ENCODE peak calls at places on chromosomes 11 and 22, in six cellular contexts. One of them, this sample, is unnamed.

GRCh38 chr11:81007046-81007445 is 1566.2 kb upstream of the TENM4 start:
- DNase-seq in IMR-90: peak; percentile 14
- DNase-seq in mesendoderm: no peak
- DNase-seq in neuronal stem cell: no peak
- DNase-seq in H1: no peak
- DNase-seq in trophoblast cell: peak; percentile 10
- DNase-seq in this sample: peak; percentile 54

GRCh38 chr22:25567305-25567704 is 2.8 kb downstream of the GRK3 start:
- DNase-seq in IMR-90: no peak
- DNase-seq in mesendoderm: peak; percentile 18
- DNase-seq in neuronal stem cell: no peak
- DNase-seq in H1: no peak
- DNase-seq in trophoblast cell: no peak
- DNase-seq in this sample: no peak

GRCh38 chr22:30309981-30310672 is 16.6 kb downstream of the TBC1D10A start:
- DNase-seq in IMR-90: peak; percentile 72
- DNase-seq in mesendoderm: no peak
- DNase-seq in neuronal stem cell: no peak
- DNase-seq in H1: no peak
- DNase-seq in trophoblast cell: peak; percentile 89
- DNase-seq in this sample: peak; percentile 89

GRCh38 chr11:120184946-120185677 is 25.7 kb upstream of the OAF start:
- DNase-seq in IMR-90: peak; percentile 48
- DNase-seq in mesendoderm: no peak
- DNase-seq in neuronal stem cell: no peak
- DNase-seq in H1: no peak
- DNase-seq in trophoblast cell: no peak
- DNase-seq in this sample: peak; percentile 63

GRCh38 chr22:50008151-50009040 is 4.2 kb downstream of the IL17REL start:
- DNase-seq in IMR-90: no peak
- DNase-seq in mesendoderm: no peak
- DNase-seq in neuronal stem cell: no peak
- DNase-seq in H1: no peak
- DNase-seq in trophoblast cell: no peak
- DNase-seq in this sample: no peak

GRCh38 chr22:49934891-49935557 is 16.6 kb downstream of the CRELD2 start:
- DNase-seq in IMR-90: peak; percentile 39
- DNase-seq in mesendoderm: no peak
- DNase-seq in neuronal stem cell: no peak
- DNase-seq in H1: no peak
- DNase-seq in trophoblast cell: no peak
- DNase-seq in this sample: peak; percentile 66

GRCh38 chr11:16833026-16833425 is 94.6 kb downstream of the C11orf58 start:
- DNase-seq in IMR-90: no peak
- DNase-seq in mesendoderm: peak; percentile 16
- DNase-seq in neuronal stem cell: no peak
- DNase-seq in H1: no peak
- DNase-seq in trophoblast cell: no peak
- DNase-seq in this sample: no peak

GRCh38 chr11:104618949-104619348 is 279.3 kb downstream of the CASP12 start:
- DNase-seq in IMR-90: no peak
- DNase-seq in mesendoderm: no peak
- DNase-seq in neuronal stem cell: no peak
- DNase-seq in H1: no peak
- DNase-seq in trophoblast cell: no peak
- DNase-seq in this sample: no peak

DNA sequence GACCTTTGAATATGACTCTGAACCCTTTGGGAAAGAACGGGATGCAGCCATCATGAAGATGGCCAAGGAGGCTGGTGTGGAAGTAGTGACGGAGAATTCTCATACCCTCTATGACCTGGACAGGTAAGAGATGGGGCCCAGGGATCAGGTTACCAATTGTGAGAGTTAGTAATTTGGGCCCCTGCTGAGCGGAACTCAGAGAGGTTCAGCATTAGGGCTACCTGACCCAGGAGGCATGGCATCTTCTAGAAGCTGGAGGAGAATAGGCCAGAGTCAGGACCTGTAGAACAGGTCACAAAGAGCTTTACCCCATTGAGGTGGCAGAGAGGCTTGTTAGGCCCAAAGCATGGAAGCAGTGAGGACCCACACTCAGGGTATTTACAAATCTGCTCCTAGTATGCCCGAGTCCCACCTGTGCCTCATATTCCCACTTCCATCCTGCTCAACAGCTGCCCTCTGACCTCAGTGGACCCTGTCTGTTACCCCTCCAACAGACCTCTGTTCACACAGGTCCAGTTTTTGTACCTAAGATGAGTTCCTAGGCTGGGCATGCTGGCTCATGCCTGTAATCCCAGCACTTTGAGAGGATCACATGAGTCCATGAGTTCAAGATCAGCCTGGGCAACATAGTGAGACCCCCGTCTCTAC is 11.6 kb downstream of the CRY2 start:
- DNase-seq in IMR-90: no peak
- DNase-seq in mesendoderm: no peak
- DNase-seq in neuronal stem cell: no peak
- DNase-seq in H1: no peak
- DNase-seq in trophoblast cell: no peak
- DNase-seq in this sample: no peak
- H3K36me3 ChIP-seq in IMR-90: peaks cover 29% of the 10 kb centered on the region
- H3K36me3 ChIP-seq in mesendoderm: peaks cover 4% of the 10 kb centered on the region
- H3K36me3 ChIP-seq in neuronal stem cell: peaks cover 79% of the 10 kb centered on the region
- H3K36me3 ChIP-seq in H1: peaks cover 3% of the 10 kb centered on the region
- H3K36me3 ChIP-seq in trophoblast cell: peaks cover 27% of the 10 kb centered on the region
- H3K36me3 ChIP-seq in this sample: peaks cover 35% of the 10 kb centered on the region

DNA sequence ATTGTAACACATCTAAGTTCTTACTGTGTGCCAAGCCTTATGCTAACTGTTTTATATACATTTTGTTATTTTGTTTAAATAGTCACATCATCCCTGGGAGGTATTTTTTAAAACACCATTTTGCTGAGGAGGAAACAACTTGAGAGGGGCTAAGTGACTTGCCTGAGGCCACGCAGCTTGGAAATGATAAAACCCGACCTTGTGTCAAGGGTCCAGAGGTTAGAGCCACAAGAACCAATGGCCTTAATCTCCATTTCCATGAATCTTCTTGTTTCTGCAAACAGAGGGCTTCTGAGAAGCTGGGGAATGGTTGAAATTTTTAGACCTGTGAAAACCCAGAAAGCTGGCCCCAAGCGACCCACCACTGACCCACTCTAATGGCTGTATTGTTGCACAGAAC is 16.7 kb downstream of the ABTB2 start:
- DNase-seq in IMR-90: no peak
- DNase-seq in mesendoderm: no peak
- DNase-seq in neuronal stem cell: no peak
- DNase-seq in H1: no peak
- DNase-seq in trophoblast cell: no peak
- DNase-seq in this sample: no peak
- H4K8ac ChIP-seq in IMR-90: no peak overlapping the region
- H4K8ac ChIP-seq in mesendoderm: no peak overlapping the region
- H4K8ac ChIP-seq in neuronal stem cell: no peak overlapping the region
- H4K8ac ChIP-seq in H1: no peak overlapping the region
- H4K8ac ChIP-seq in trophoblast cell: no peak overlapping the region
- H4K8ac ChIP-seq in this sample: no peak overlapping the region

DNA sequence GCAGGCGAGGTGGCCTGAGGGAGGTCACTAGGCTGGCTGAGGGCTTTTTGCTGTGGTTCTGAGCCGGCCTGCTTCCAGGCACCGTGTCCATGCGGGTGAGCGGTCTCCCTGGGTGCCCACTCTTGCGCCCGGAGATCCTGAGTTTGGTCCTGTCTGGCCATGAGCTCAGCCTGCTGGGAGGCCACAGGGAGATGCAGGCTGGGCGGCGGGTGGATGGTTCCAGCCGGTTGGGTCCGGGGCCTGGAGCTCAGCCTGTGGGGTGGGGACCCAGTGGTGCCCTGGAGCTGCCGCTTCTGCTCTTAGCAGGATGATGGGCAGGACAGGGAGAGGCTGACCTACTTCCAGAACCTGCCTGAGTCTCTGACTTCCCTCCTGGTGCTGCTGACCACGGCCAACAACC is 18.5 kb downstream of the TPCN2 start:
- DNase-seq in IMR-90: no peak
- DNase-seq in mesendoderm: no peak
- DNase-seq in neuronal stem cell: no peak
- DNase-seq in H1: no peak
- DNase-seq in trophoblast cell: no peak
- DNase-seq in this sample: no peak
- H3K36me3 ChIP-seq in IMR-90: peaks cover 41% of the 10 kb centered on the region
- H3K36me3 ChIP-seq in mesendoderm: no peaks in the 10 kb centered on the region
- H3K36me3 ChIP-seq in neuronal stem cell: peaks cover 41% of the 10 kb centered on the region
- H3K36me3 ChIP-seq in H1: no peaks in the 10 kb centered on the region
- H3K36me3 ChIP-seq in trophoblast cell: peaks cover 42% of the 10 kb centered on the region
- H3K36me3 ChIP-seq in this sample: peaks cover 42% of the 10 kb centered on the region

GRCh38 chr11:47577460-47578041 is 1.2 kb downstream of the KBTBD4 start:
- DNase-seq in IMR-90: no peak
- DNase-seq in mesendoderm: peak; percentile 30
- DNase-seq in neuronal stem cell: no peak
- DNase-seq in H1: no peak
- DNase-seq in trophoblast cell: no peak
- DNase-seq in this sample: no peak

GRCh38 chr11:47573321-47573720 is 5.4 kb downstream of the KBTBD4 start:
- DNase-seq in IMR-90: no peak
- DNase-seq in mesendoderm: no peak
- DNase-seq in neuronal stem cell: no peak
- DNase-seq in H1: no peak
- DNase-seq in trophoblast cell: no peak
- DNase-seq in this sample: no peak

GRCh38 chr11:47583844-47584243 is 2.6 kb upstream of the FAM180B start:
- DNase-seq in IMR-90: no peak
- DNase-seq in mesendoderm: no peak
- DNase-seq in neuronal stem cell: no peak
- DNase-seq in H1: no peak
- DNase-seq in trophoblast cell: no peak
- DNase-seq in this sample: no peak

GRCh38 chr11:47578524-47579460 is at the start of the genes KBTBD4 and NDUFS3:
- DNase-seq in IMR-90: peak; percentile 87
- DNase-seq in mesendoderm: peak; percentile 97
- DNase-seq in neuronal stem cell: peak; percentile 94
- DNase-seq in H1: peak; percentile 62
- DNase-seq in trophoblast cell: peak; percentile 97
- DNase-seq in this sample: peak; percentile 92
- H4K8ac ChIP-seq in IMR-90: peak within 1 kb of the TSS; percentile 70
- H4K8ac ChIP-seq in mesendoderm: no peak within 1 kb of the TSS
- H4K8ac ChIP-seq in neuronal stem cell: no peak within 1 kb of the TSS
- H4K8ac ChIP-seq in H1: peak within 1 kb of the TSS; percentile 99
- H4K8ac ChIP-seq in trophoblast cell: peak within 1 kb of the TSS; percentile 92
- H4K8ac ChIP-seq in this sample: peak within 1 kb of the TSS; percentile 95

GRCh38 chr11:3037041-3037944 is 19.9 kb downstream of the CARS1 start:
- DNase-seq in IMR-90: peak; percentile 61
- DNase-seq in mesendoderm: peak; percentile 87
- DNase-seq in neuronal stem cell: peak; percentile 83
- DNase-seq in H1: peak; percentile 43
- DNase-seq in trophoblast cell: peak; percentile 88
- DNase-seq in this sample: peak; percentile 82
- H3K36me3 ChIP-seq in IMR-90: peaks cover 68% of the 10 kb centered on the region
- H3K36me3 ChIP-seq in mesendoderm: peaks cover 28% of the 10 kb centered on the region
- H3K36me3 ChIP-seq in neuronal stem cell: peaks cover 92% of the 10 kb centered on the region
- H3K36me3 ChIP-seq in H1: peaks cover 20% of the 10 kb centered on the region
- H3K36me3 ChIP-seq in trophoblast cell: peaks cover 49% of the 10 kb centered on the region
- H3K36me3 ChIP-seq in this sample: peaks cover 91% of the 10 kb centered on the region

This sample was measured in mesenchymal stem cell.